ENCODE peak calls at places on chromosomes 12 and 14, in eight cellular contexts. Q is PC-9, Y is HCT116, I is hepatocyte, E is uterus, W is OCI-LY7, N is A549, O is IMR-90. X is an unnamed sample.

GRCh38 chr12:93660996-93661395 is 16.2 kb upstream of the CRADD start:
- DNase-seq in Q (no peak), Y (no peak), I (no peak), E (no peak), W (no peak), N (no peak), O (no peak), X (no peak)

GRCh38 chr14:62655161-62655560 is 390.1 kb downstream of the KCNH5 start:
- DNase-seq in Q (no peak), Y (no peak), I (peak; percentile 19), E (no peak), W (no peak), N (no peak), O (peak; percentile 49), X (peak; percentile 32)

GRCh38 chr12:6090786-6091185 is 33.7 kb downstream of the VWF start:
- DNase-seq in Q (no peak), Y (no peak), I (no peak), E (no peak), W (no peak), N (no peak), O (peak; percentile 90), X (peak; percentile 85)

GRCh38 chr12:77122661-77123060 is 57.3 kb upstream of the E2F7 start:
- DNase-seq in Q (no peak), Y (no peak), I (no peak), E (no peak), W (no peak), N (no peak), O (peak; percentile 35), X (no peak)

GRCh38 chr12:106333756-106334155 is 23.8 kb upstream of the POLR3B start:
- DNase-seq in Q (no peak), Y (no peak), I (no peak), E (no peak), W (no peak), N (no peak), O (no peak), X (no peak)

GRCh38 chr14:76053576-76054369 is 68.2 kb downstream of the IFT43 start:
- DNase-seq in Q (no peak), Y (no peak), I (peak; percentile 22), E (no peak), W (no peak), N (no peak), O (no peak), X (no peak)

GRCh38 chr14:75549169-75549568 is 26.9 kb downstream of the BATF start:
- DNase-seq in Q (no peak), Y (no peak), I (no peak), E (no peak), W (no peak), N (no peak), O (no peak), X (no peak)

GRCh38 chr12:11830298-11830937 is 180.9 kb downstream of the ETV6 start:
- DNase-seq in Q (no peak), Y (no peak), I (no peak), E (no peak), W (no peak), N (no peak), O (no peak), X (no peak)

GRCh38 chr12:78293039-78293686 is 462.5 kb downstream of the NAV3 start:
- DNase-seq in Q (peak; percentile 28), Y (no peak), I (peak; percentile 28), E (no peak), W (no peak), N (no peak), O (peak; percentile 28), X (no peak)

GRCh38 chr12:57069522-57069921 is 9.1 kb downstream of the NEMP1 start:
- DNase-seq in Q (peak; percentile 31), Y (peak; percentile 72), I (peak; percentile 89), E (peak; percentile 51), W (peak; percentile 82), N (peak; percentile 48), O (peak; percentile 87), X (peak; percentile 73)

GRCh38 chr12:93163260-93164036 is 214.3 kb upstream of the NUDT4 start:
- DNase-seq in Q (no peak), Y (no peak), I (no peak), E (no peak), W (no peak), N (no peak), O (peak; percentile 91), X (peak; percentile 72)

GRCh38 chr12:51262758-51263177 is 7.4 kb downstream of the SMAGP start:
- DNase-seq in Q (peak; percentile 41), Y (peak; percentile 84), I (no peak), E (no peak), W (peak; percentile 60), N (peak; percentile 46), O (peak; percentile 48), X (no peak)
- TF ChIP-seq CTCF in Q (peak; percentile 45), Y (peak; percentile 57), I (no peak), E (peak; percentile 15), W (peak; percentile 76), N (peak; percentile 66), O (peak; percentile 33), X (peak; percentile 28)

DNA sequence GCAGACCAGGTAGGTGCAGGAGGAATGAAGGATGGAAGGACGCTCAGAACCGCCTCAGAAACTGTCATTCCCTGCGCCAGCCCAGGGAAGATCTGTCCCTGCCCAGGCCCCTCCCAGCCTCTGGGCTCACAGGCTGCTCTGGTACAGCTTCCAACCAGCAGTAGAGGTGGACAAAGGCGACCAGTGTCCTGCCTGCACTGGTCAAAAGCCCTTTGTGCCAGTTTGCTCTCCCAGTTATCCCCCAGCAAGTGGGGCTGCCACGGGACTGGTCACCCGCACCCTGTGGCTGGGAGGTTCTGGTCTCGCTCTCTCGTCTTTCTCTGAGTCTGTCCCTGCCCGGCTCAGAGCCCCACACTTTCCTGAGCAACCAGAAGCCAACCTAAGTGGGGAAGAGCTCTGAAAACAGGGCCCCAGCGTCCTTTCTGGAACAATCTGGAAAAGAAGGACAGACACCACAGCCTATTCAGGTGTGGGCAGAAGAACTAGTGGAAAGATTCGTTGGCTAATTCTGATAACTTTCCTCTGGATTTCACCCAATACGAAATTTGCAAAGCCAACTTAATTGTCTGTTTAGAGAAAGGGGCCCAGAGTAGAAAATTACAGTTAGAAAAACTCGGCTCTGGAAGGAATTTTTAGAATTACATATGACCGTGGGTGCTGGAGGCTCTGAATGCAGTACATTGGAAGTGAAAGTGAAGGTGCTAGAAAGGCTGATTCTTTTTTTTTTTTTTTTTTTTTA is 21.7 kb downstream of the SNRNP35 start:
- DNase-seq in Q (no peak), Y (no peak), I (no peak), E (no peak), W (no peak), N (no peak), O (no peak), X (no peak)
- H3K27ac ChIP-seq in Q (no peak overlapping the region), Y (no peak overlapping the region), I (no peak overlapping the region), E (peak overlapping the region; percentile 21), W (no peak overlapping the region), N (no peak overlapping the region), O (no peak overlapping the region), X (no peak overlapping the region)

DNA sequence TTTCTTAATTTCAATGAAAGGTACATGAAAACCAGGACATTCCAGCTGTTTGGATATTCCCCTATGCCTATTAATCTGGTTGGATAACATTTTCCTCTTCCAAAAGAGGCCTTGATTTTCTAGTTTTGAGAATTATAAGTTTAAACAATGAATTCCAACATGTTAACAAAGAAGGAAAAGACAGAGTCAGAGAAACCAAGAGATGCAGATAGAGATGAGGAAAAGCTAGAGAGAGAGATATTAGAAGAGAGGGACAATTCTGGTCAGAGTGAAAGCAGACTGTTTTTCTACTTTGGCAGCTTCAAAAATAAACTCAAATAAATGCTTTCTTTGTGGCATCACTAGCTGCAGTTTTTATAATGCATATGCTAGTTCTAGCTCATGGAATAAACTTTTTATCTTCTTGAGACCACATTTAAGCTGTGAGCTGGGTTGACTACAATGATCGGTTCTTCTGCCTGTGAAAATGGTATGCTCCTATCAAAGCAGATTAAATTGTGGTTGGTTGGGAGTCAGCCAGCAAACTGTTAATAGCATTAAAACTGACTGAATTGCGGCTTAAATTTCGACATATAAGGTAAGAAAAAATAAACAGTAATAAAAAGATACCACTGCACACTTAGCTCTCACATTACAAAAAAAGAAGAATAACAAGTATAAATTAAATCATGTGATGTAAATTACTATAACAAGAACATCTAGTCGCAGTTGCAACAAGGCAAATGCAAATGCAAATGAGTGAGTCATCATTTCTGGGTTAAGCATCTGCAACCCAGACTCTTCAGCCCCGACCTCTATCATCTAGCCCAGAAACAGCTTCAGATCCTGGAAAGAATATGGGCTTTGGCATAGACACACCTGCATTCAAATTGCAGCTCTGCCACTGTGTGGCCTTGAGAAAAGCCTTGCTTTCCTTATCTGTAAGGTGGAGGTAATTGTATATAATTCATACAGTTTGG is 19.7 kb upstream of the DHRS7 start:
- DNase-seq in Q (no peak), Y (no peak), I (no peak), E (no peak), W (peak; percentile 59), N (no peak), O (no peak), X (no peak)
- TF ChIP-seq CTCF in Q (peak; percentile 41), Y (no peak), I (no peak), E (no peak), W (peak; percentile 63), N (peak; percentile 11), O (no peak), X (no peak)

GRCh38 chr14:71554959-71555612 is 377.1 kb upstream of the RGS6 start:
- DNase-seq in Q (no peak), Y (no peak), I (no peak), E (no peak), W (peak; percentile 28), N (no peak), O (no peak), X (no peak)
- H3K27ac ChIP-seq in Q (peak overlapping the region; percentile 50), Y (no peak overlapping the region), I (peak overlapping the region; percentile 80), E (no peak overlapping the region), W (peak overlapping the region; percentile 96), N (no peak overlapping the region), O (no peak overlapping the region), X (no peak overlapping the region)